ENCODE peak calls at places on chromosomes 6 and 20, in six cellular contexts. L, J, Q, O, C and P are unnamed samples.

GRCh38 chr6:112222111-112222726 is 32.1 kb downstream of the LAMA4 start:
- DNase-seq in L (peak), J (no peak), Q (peak), O (peak), C (no peak), P (peak)

GRCh38 chr6:157762636-157763035 is 60.4 kb upstream of the SNX9 start:
- DNase-seq in L (no peak), J (no peak), Q (no peak), O (peak), C (no peak), P (no peak)

GRCh38 chr6:156659317-156660198 is 117.6 kb upstream of the ARID1B start:
- DNase-seq in L (no peak), J (no peak), Q (no peak), O (no peak), C (no peak), P (no peak)

GRCh38 chr6:2970753-2971419 is 481 bp downstream of the SERPINB6 start:
- DNase-seq in L (peak), J (no peak), Q (peak), O (peak), C (peak), P (peak)

GRCh38 chr6:155100087-155100486 is 105.0 kb downstream of the TIAM2 start:
- DNase-seq in L (no peak), J (no peak), Q (no peak), O (no peak), C (no peak), P (no peak)

GRCh38 chr6:113886512-113886911 is 29.4 kb downstream of the MARCKS start:
- DNase-seq in L (no peak), J (no peak), Q (no peak), O (no peak), C (no peak), P (no peak)

GRCh38 chr6:33297406-33297955 is 1.3 kb downstream of the RGL2 start:
- DNase-seq in L (no peak), J (peak), Q (no peak), O (no peak), C (no peak), P (peak)

GRCh38 chr6:39389372-39389767 is 66.9 kb upstream of the KCNK16 start:
- DNase-seq in L (peak), J (peak), Q (peak), O (peak), C (no peak), P (no peak)

GRCh38 chr20:13006825-13007224 is 1.9 kb upstream of the SPTLC3 start:
- DNase-seq in L (peak), J (peak), Q (peak), O (peak), C (no peak), P (peak)

GRCh38 chr6:106520711-106521367 is 108.5 kb downstream of the RTN4IP1 start:
- DNase-seq in L (no peak), J (no peak), Q (no peak), O (no peak), C (no peak), P (no peak)

GRCh38 chr20:53621482-53622246 is 28.0 kb upstream of the ZNF217 start:
- DNase-seq in L (peak), J (peak), Q (peak), O (peak), C (peak), P (peak)

GRCh38 chr6:138377042-138377441 is 663 bp upstream of the SMIM28 start:
- DNase-seq in L (no peak), J (no peak), Q (no peak), O (no peak), C (no peak), P (no peak)

GRCh38 chr6:28336284-28337024 is 506 bp upstream of the ZSCAN31 start:
- DNase-seq in L (peak), J (peak), Q (peak), O (peak), C (no peak), P (peak)

GRCh38 chr6:81601918-81602317 is 150.6 kb downstream of the TENT5A start:
- DNase-seq in L (no peak), J (no peak), Q (no peak), O (no peak), C (no peak), P (no peak)

GRCh38 chr20:50815162-50815989 is 20.5 kb downstream of the BCAS4 start:
- DNase-seq in L (no peak), J (peak), Q (no peak), O (no peak), C (no peak), P (peak)

GRCh38 chr6:116136933-116137340 is 11.0 kb upstream of the COL10A1 start:
- DNase-seq in L (no peak), J (no peak), Q (peak), O (no peak), C (no peak), P (no peak)

GRCh38 chr6:105929626-105930025 is 156.5 kb upstream of the PRDM1 start:
- DNase-seq in L (no peak), J (no peak), Q (no peak), O (no peak), C (no peak), P (no peak)

GRCh38 chr6:4967301-4968030 is 36.4 kb downstream of the RPP40 start:
- DNase-seq in L (peak), J (no peak), Q (peak), O (peak), C (no peak), P (no peak)

GRCh38 chr6:46626228-46626909 is 26.2 kb downstream of the CYP39A1 start:
- DNase-seq in L (peak), J (peak), Q (peak), O (peak), C (no peak), P (peak)

GRCh38 chr20:15061061-15061430 is 723.6 kb upstream of the FLRT3 start:
- DNase-seq in L (no peak), J (peak), Q (no peak), O (no peak), C (no peak), P (no peak)

GRCh38 chr20:54254596-54254995 is 46.7 kb downstream of the PFDN4 start:
- DNase-seq in L (peak), J (peak), Q (peak), O (peak), C (no peak), P (no peak)

GRCh38 chr6:5522147-5522546 is 260.8 kb downstream of the FARS2 start:
- DNase-seq in L (no peak), J (no peak), Q (no peak), O (no peak), C (no peak), P (no peak)

GRCh38 chr6:15483060-15483459 is 179.8 kb downstream of the DTNBP1 start:
- DNase-seq in L (no peak), J (peak), Q (no peak), O (no peak), C (no peak), P (peak)

GRCh38 chr20:384723-385122 is 4.2 kb downstream of the TRIB3 start:
- DNase-seq in L (no peak), J (no peak), Q (no peak), O (no peak), C (no peak), P (no peak)

GRCh38 chr20:49275634-49276033 is 2.2 kb downstream of the ZNFX1 start:
- DNase-seq in L (no peak), J (peak), Q (no peak), O (no peak), C (no peak), P (no peak)

DNA sequence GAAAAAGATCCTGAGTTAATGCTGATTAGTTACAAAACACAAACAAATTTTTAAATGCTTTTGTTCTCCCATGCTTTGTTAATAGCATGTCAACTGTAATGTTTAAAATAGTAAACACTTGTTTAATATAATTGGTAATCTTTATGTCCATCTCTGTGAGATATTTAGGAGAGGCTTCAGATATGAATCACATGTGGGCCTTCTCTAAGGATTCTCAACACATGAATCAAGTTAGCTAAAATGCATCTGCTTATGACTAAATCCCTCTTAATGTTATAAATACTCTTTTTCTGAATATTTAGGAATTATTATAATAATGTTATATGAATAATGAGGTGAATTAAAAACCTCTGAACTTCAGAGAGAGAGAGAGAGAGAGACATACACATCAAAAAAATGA is 345.9 kb upstream of the MANEA start:
- DNase-seq in L (no peak), J (no peak), Q (no peak), O (no peak), C (no peak), P (no peak)
- TF ChIP-seq CTCF in L (no peak), J (no peak), Q (no peak), O (no peak), C (no peak), P (no peak)

GRCh38 chr6:88586371-88587157 is 376.9 kb downstream of the RNGTT start:
- DNase-seq in L (peak), J (no peak), Q (no peak), O (no peak), C (no peak), P (no peak)
- H3K4me3 ChIP-seq in L (peak), J (no peak), Q (no peak), O (no peak), C (no peak), P (no peak)

DNA sequence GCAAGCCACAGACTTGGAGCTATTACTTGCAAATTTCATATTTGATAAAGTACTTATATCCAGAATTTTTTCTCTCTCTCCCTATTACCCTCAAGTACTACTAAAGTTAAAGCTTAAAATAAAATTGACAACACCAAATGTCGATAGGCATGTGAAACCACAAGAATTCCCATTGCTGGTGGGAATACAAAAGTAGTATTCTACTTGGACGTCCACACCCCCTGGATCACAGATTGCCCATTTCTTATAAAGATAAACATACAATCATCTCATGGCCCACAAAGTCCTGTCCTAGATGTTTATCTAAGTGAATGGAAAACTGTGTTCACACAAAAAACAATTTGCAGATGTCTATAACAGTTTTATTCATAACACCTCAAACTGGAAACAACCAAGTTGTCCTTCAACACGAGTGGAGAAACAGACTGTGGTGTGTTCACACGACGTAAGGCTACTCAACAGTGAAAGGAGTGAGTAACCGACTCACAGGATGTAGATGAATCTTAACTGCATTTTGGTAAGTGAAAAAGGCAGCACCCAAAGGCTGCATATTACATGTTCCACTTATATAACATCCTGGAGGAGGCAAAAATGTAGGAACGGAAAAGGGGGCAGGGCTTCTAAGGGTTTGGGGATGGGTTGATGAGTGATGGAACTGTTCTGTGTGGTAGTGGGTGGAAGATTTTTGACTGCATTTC is 297.4 kb downstream of the THBS2 start:
- DNase-seq in L (no peak), J (peak), Q (peak), O (no peak), C (no peak), P (no peak)
- TF ChIP-seq CTCF in L (no peak), J (no peak), Q (no peak), O (no peak), C (no peak), P (no peak)

GRCh38 chr20:6766433-6766832 is 1.1 kb upstream of the BMP2 start:
- DNase-seq in L (no peak), J (no peak), Q (no peak), O (no peak), C (no peak), P (no peak)
- H3K4me3 ChIP-seq in L (no peak), J (no peak), Q (no peak), O (no peak), C (no peak), P (no peak)

GRCh38 chr6:227074-227782 is 65.1 kb upstream of the DUSP22 start:
- DNase-seq in L (peak), J (no peak), Q (no peak), O (no peak), C (no peak), P (no peak)
- TF ChIP-seq CTCF in L (no peak), J (no peak), Q (no peak), O (no peak), C (no peak), P (no peak)